ENCODE peak calls at places on chromosomes 6 and 20, in nine cellular contexts. One of them, this sample, is unnamed. For H3K36me3, the result is how much of the 10 kb centered on the place peaks cover.

GRCh38 chr6:79810153-79810806 is 137.1 kb downstream of the ELOVL4 start:
- DNase-seq in SK-N-MC: no peak
- DNase-seq in tibial nerve: no peak
- DNase-seq in mammary epithelial cell: no peak
- DNase-seq in small intestine: no peak
- DNase-seq in effector memory CD4-positive, alpha-beta T cell: no peak
- DNase-seq in brain microvascular endothelial cell: no peak
- DNase-seq in kidney: no peak
- DNase-seq in lung: no peak
- DNase-seq in this sample: no peak

GRCh38 chr20:53805895-53806384 is 212.3 kb upstream of the ZNF217 start:
- DNase-seq in SK-N-MC: no peak
- DNase-seq in tibial nerve: no peak
- DNase-seq in mammary epithelial cell: peak
- DNase-seq in small intestine: no peak
- DNase-seq in effector memory CD4-positive, alpha-beta T cell: no peak
- DNase-seq in brain microvascular endothelial cell: peak
- DNase-seq in kidney: no peak
- DNase-seq in lung: no peak
- DNase-seq in this sample: no peak

GRCh38 chr6:30100585-30101422 is 12.1 kb downstream of the TRIM31 start:
- DNase-seq in SK-N-MC: no peak
- DNase-seq in tibial nerve: no peak
- DNase-seq in mammary epithelial cell: peak
- DNase-seq in small intestine: peak
- DNase-seq in effector memory CD4-positive, alpha-beta T cell: no peak
- DNase-seq in brain microvascular endothelial cell: no peak
- DNase-seq in kidney: peak
- DNase-seq in lung: peak
- DNase-seq in this sample: peak

GRCh38 chr20:4244700-4245485 is 229.5 kb upstream of the RNF24 start:
- DNase-seq in SK-N-MC: no peak
- DNase-seq in tibial nerve: no peak
- DNase-seq in mammary epithelial cell: no peak
- DNase-seq in small intestine: peak
- DNase-seq in effector memory CD4-positive, alpha-beta T cell: no peak
- DNase-seq in brain microvascular endothelial cell: no peak
- DNase-seq in kidney: no peak
- DNase-seq in lung: no peak
- DNase-seq in this sample: peak

GRCh38 chr6:29200767-29201662 is 30.3 kb downstream of the OR2J2 start:
- DNase-seq in SK-N-MC: no peak
- DNase-seq in tibial nerve: no peak
- DNase-seq in mammary epithelial cell: no peak
- DNase-seq in small intestine: no peak
- DNase-seq in effector memory CD4-positive, alpha-beta T cell: no peak
- DNase-seq in brain microvascular endothelial cell: no peak
- DNase-seq in kidney: peak
- DNase-seq in lung: no peak
- DNase-seq in this sample: no peak

GRCh38 chr20:61130156-61130555 is 121.9 kb upstream of the CDH4 start:
- DNase-seq in SK-N-MC: no peak
- DNase-seq in tibial nerve: no peak
- DNase-seq in mammary epithelial cell: no peak
- DNase-seq in small intestine: no peak
- DNase-seq in effector memory CD4-positive, alpha-beta T cell: no peak
- DNase-seq in brain microvascular endothelial cell: no peak
- DNase-seq in kidney: no peak
- DNase-seq in lung: no peak
- DNase-seq in this sample: no peak

GRCh38 chr20:31842471-31843157 is 2.8 kb downstream of the FOXS1 start:
- DNase-seq in SK-N-MC: no peak
- DNase-seq in tibial nerve: no peak
- DNase-seq in mammary epithelial cell: no peak
- DNase-seq in small intestine: no peak
- DNase-seq in effector memory CD4-positive, alpha-beta T cell: no peak
- DNase-seq in brain microvascular endothelial cell: peak
- DNase-seq in kidney: peak
- DNase-seq in lung: no peak
- DNase-seq in this sample: no peak

GRCh38 chr6:33251390-33252012 is 20.2 kb downstream of the VPS52 start:
- DNase-seq in SK-N-MC: no peak
- DNase-seq in tibial nerve: no peak
- DNase-seq in mammary epithelial cell: no peak
- DNase-seq in small intestine: no peak
- DNase-seq in effector memory CD4-positive, alpha-beta T cell: no peak
- DNase-seq in brain microvascular endothelial cell: no peak
- DNase-seq in kidney: no peak
- DNase-seq in lung: no peak
- DNase-seq in this sample: no peak

GRCh38 chr6:43178951-43179830 is 2.8 kb upstream of the CUL9 start:
- DNase-seq in SK-N-MC: no peak
- DNase-seq in tibial nerve: no peak
- DNase-seq in mammary epithelial cell: no peak
- DNase-seq in small intestine: no peak
- DNase-seq in effector memory CD4-positive, alpha-beta T cell: no peak
- DNase-seq in brain microvascular endothelial cell: no peak
- DNase-seq in kidney: no peak
- DNase-seq in lung: no peak
- DNase-seq in this sample: no peak
- H3K36me3 ChIP-seq in SK-N-MC: under half
- H3K36me3 ChIP-seq in tibial nerve: under half
- H3K36me3 ChIP-seq in mammary epithelial cell: under half
- H3K36me3 ChIP-seq in small intestine: under half
- H3K36me3 ChIP-seq in effector memory CD4-positive, alpha-beta T cell: under half
- H3K36me3 ChIP-seq in brain microvascular endothelial cell: under half
- H3K36me3 ChIP-seq in kidney: under half
- H3K36me3 ChIP-seq in lung: under half
- H3K36me3 ChIP-seq in this sample: under half

GRCh38 chr6:111326563-111326962 is 156.5 kb downstream of the REV3L start:
- DNase-seq in SK-N-MC: no peak
- DNase-seq in tibial nerve: no peak
- DNase-seq in mammary epithelial cell: no peak
- DNase-seq in small intestine: no peak
- DNase-seq in effector memory CD4-positive, alpha-beta T cell: no peak
- DNase-seq in brain microvascular endothelial cell: no peak
- DNase-seq in kidney: no peak
- DNase-seq in lung: no peak
- DNase-seq in this sample: no peak
- H3K36me3 ChIP-seq in SK-N-MC: under half
- H3K36me3 ChIP-seq in tibial nerve: under half
- H3K36me3 ChIP-seq in mammary epithelial cell: under half
- H3K36me3 ChIP-seq in small intestine: under half
- H3K36me3 ChIP-seq in effector memory CD4-positive, alpha-beta T cell: under half
- H3K36me3 ChIP-seq in brain microvascular endothelial cell: under half
- H3K36me3 ChIP-seq in kidney: under half
- H3K36me3 ChIP-seq in lung: under half
- H3K36me3 ChIP-seq in this sample: under half

GRCh38 chr20:56424931-56425330 is 12.9 kb downstream of the CASS4 start:
- DNase-seq in SK-N-MC: no peak
- DNase-seq in tibial nerve: no peak
- DNase-seq in mammary epithelial cell: no peak
- DNase-seq in small intestine: no peak
- DNase-seq in effector memory CD4-positive, alpha-beta T cell: no peak
- DNase-seq in brain microvascular endothelial cell: no peak
- DNase-seq in kidney: no peak
- DNase-seq in lung: no peak
- DNase-seq in this sample: no peak
- H3K36me3 ChIP-seq in SK-N-MC: under half
- H3K36me3 ChIP-seq in tibial nerve: under half
- H3K36me3 ChIP-seq in mammary epithelial cell: under half
- H3K36me3 ChIP-seq in small intestine: under half
- H3K36me3 ChIP-seq in effector memory CD4-positive, alpha-beta T cell: under half
- H3K36me3 ChIP-seq in brain microvascular endothelial cell: under half
- H3K36me3 ChIP-seq in kidney: under half
- H3K36me3 ChIP-seq in lung: under half
- H3K36me3 ChIP-seq in this sample: under half

GRCh38 chr20:46062151-46062550 is 27.6 kb downstream of the NCOA5 start:
- DNase-seq in SK-N-MC: no peak
- DNase-seq in tibial nerve: no peak
- DNase-seq in mammary epithelial cell: no peak
- DNase-seq in small intestine: no peak
- DNase-seq in effector memory CD4-positive, alpha-beta T cell: no peak
- DNase-seq in brain microvascular endothelial cell: no peak
- DNase-seq in kidney: no peak
- DNase-seq in lung: peak
- DNase-seq in this sample: no peak

GRCh38 chr20:46060301-46060881 is 29.4 kb downstream of the NCOA5 start:
- DNase-seq in SK-N-MC: no peak
- DNase-seq in tibial nerve: no peak
- DNase-seq in mammary epithelial cell: no peak
- DNase-seq in small intestine: no peak
- DNase-seq in effector memory CD4-positive, alpha-beta T cell: no peak
- DNase-seq in brain microvascular endothelial cell: no peak
- DNase-seq in kidney: no peak
- DNase-seq in lung: no peak
- DNase-seq in this sample: no peak

GRCh38 chr20:46063151-46063550 is 26.6 kb downstream of the NCOA5 start:
- DNase-seq in SK-N-MC: no peak
- DNase-seq in tibial nerve: no peak
- DNase-seq in mammary epithelial cell: no peak
- DNase-seq in small intestine: no peak
- DNase-seq in effector memory CD4-positive, alpha-beta T cell: no peak
- DNase-seq in brain microvascular endothelial cell: no peak
- DNase-seq in kidney: no peak
- DNase-seq in lung: peak
- DNase-seq in this sample: no peak

GRCh38 chr20:46062621-46063020 is 27.1 kb downstream of the NCOA5 start:
- DNase-seq in SK-N-MC: no peak
- DNase-seq in tibial nerve: no peak
- DNase-seq in mammary epithelial cell: no peak
- DNase-seq in small intestine: no peak
- DNase-seq in effector memory CD4-positive, alpha-beta T cell: no peak
- DNase-seq in brain microvascular endothelial cell: no peak
- DNase-seq in kidney: no peak
- DNase-seq in lung: peak
- DNase-seq in this sample: no peak

GRCh38 chr20:46060975-46061374 is 28.8 kb downstream of the NCOA5 start:
- DNase-seq in SK-N-MC: no peak
- DNase-seq in tibial nerve: no peak
- DNase-seq in mammary epithelial cell: no peak
- DNase-seq in small intestine: no peak
- DNase-seq in effector memory CD4-positive, alpha-beta T cell: no peak
- DNase-seq in brain microvascular endothelial cell: no peak
- DNase-seq in kidney: no peak
- DNase-seq in lung: no peak
- DNase-seq in this sample: no peak
- H3K36me3 ChIP-seq in SK-N-MC: half or more
- H3K36me3 ChIP-seq in tibial nerve: under half
- H3K36me3 ChIP-seq in mammary epithelial cell: under half
- H3K36me3 ChIP-seq in small intestine: under half
- H3K36me3 ChIP-seq in effector memory CD4-positive, alpha-beta T cell: half or more
- H3K36me3 ChIP-seq in brain microvascular endothelial cell: under half
- H3K36me3 ChIP-seq in kidney: under half
- H3K36me3 ChIP-seq in lung: under half
- H3K36me3 ChIP-seq in this sample: under half

DNA sequence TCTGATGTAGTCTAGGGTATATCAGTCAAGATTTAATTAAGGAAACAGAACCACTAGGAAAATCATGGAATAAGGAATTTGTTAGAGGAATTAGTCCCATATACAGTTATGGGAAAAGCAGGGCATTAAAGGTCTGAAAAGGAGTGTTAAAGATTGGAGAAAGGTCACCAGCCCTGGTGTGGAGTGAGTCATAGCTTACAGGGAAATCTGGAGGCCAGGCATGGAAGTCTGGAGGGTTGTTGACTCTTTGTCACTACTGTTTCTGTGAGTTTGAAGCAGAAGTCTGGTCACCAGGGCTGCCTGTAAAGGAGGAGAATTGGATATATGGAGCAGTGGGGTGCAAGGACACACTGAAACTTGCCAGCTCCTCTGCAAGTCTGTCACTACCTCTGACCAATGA is 28.6 kb downstream of the CDC5L start:
- DNase-seq in SK-N-MC: no peak
- DNase-seq in tibial nerve: no peak
- DNase-seq in mammary epithelial cell: peak
- DNase-seq in small intestine: peak
- DNase-seq in effector memory CD4-positive, alpha-beta T cell: no peak
- DNase-seq in brain microvascular endothelial cell: peak
- DNase-seq in kidney: no peak
- DNase-seq in lung: no peak
- DNase-seq in this sample: no peak
- H3K36me3 ChIP-seq in SK-N-MC: half or more
- H3K36me3 ChIP-seq in tibial nerve: under half
- H3K36me3 ChIP-seq in mammary epithelial cell: under half
- H3K36me3 ChIP-seq in small intestine: under half
- H3K36me3 ChIP-seq in effector memory CD4-positive, alpha-beta T cell: half or more
- H3K36me3 ChIP-seq in brain microvascular endothelial cell: under half
- H3K36me3 ChIP-seq in kidney: under half
- H3K36me3 ChIP-seq in lung: under half
- H3K36me3 ChIP-seq in this sample: under half

DNA sequence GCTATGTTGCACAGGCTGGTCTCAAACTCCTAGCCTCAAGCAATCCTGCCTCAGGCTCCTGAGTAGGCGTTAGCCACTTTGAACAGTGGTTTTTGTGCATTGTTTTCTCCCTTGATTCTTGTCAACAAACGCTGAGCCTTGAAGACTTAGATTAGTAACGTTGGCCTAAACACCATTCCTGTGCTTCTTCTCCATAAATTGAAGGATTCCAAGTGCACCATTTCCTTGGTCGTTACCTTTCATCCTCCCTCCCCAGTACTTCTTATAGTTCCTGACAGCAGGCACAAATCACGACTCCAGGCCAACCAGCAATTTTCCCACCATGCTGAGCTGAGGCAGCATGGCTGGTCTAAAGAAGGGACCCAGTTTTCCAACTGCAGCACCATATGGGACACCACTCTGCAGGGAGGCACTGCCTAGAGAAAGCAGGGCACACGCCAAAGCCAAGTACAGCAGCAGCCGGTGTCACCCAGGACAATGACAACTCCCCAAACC is 8.9 kb downstream of the RPS10 start:
- DNase-seq in SK-N-MC: no peak
- DNase-seq in tibial nerve: no peak
- DNase-seq in mammary epithelial cell: no peak
- DNase-seq in small intestine: no peak
- DNase-seq in effector memory CD4-positive, alpha-beta T cell: no peak
- DNase-seq in brain microvascular endothelial cell: no peak
- DNase-seq in kidney: no peak
- DNase-seq in lung: no peak
- DNase-seq in this sample: no peak
- H3K36me3 ChIP-seq in SK-N-MC: half or more
- H3K36me3 ChIP-seq in tibial nerve: under half
- H3K36me3 ChIP-seq in mammary epithelial cell: under half
- H3K36me3 ChIP-seq in small intestine: under half
- H3K36me3 ChIP-seq in effector memory CD4-positive, alpha-beta T cell: half or more
- H3K36me3 ChIP-seq in brain microvascular endothelial cell: half or more
- H3K36me3 ChIP-seq in kidney: under half
- H3K36me3 ChIP-seq in lung: under half
- H3K36me3 ChIP-seq in this sample: under half

GRCh38 chr6:167098825-167099225 is 24.1 kb upstream of the CCR6 start:
- DNase-seq in SK-N-MC: no peak
- DNase-seq in tibial nerve: no peak
- DNase-seq in mammary epithelial cell: no peak
- DNase-seq in small intestine: no peak
- DNase-seq in effector memory CD4-positive, alpha-beta T cell: no peak
- DNase-seq in brain microvascular endothelial cell: no peak
- DNase-seq in kidney: no peak
- DNase-seq in lung: no peak
- DNase-seq in this sample: no peak
- H3K36me3 ChIP-seq in SK-N-MC: under half
- H3K36me3 ChIP-seq in tibial nerve: under half
- H3K36me3 ChIP-seq in mammary epithelial cell: under half
- H3K36me3 ChIP-seq in small intestine: under half
- H3K36me3 ChIP-seq in effector memory CD4-positive, alpha-beta T cell: under half
- H3K36me3 ChIP-seq in brain microvascular endothelial cell: under half
- H3K36me3 ChIP-seq in kidney: under half
- H3K36me3 ChIP-seq in lung: under half
- H3K36me3 ChIP-seq in this sample: under half